ENCODE peak calls at places on chromosomes 4 and X, in nine cellular contexts. One of them, this sample, is unnamed.

GRCh38 chrX:53262918-53263394 is 18.4 kb downstream of the IQSEC2 start:
- DNase-seq in RWPE1: no peak
- DNase-seq in transverse colon: no peak
- DNase-seq in central memory CD4-positive, alpha-beta T cell: no peak
- DNase-seq in epithelial cell of proximal tubule: no peak
- DNase-seq in NCI-H1105: no peak
- DNase-seq in activated CD8-positive, alpha-beta T cell treated with anti-CD3 and anti-CD28 coated beads, Interleukin-2, amount 10 ng/mL, durations not matched to agents 7 days and 5 days: peak
- DNase-seq in RCC 7860: peak
- DNase-seq in omental fat pad: no peak
- DNase-seq in this sample: no peak

GRCh38 chr4:146654976-146655761 is 16.5 kb downstream of the POU4F2 start:
- DNase-seq in central memory CD4-positive, alpha-beta T cell: no peak
- DNase-seq in RCC 7860: no peak
- DNase-seq in RWPE1: no peak
- DNase-seq in epithelial cell of proximal tubule: no peak
- DNase-seq in omental fat pad: no peak
- DNase-seq in transverse colon: no peak
- DNase-seq in NCI-H1105: no peak
- DNase-seq in activated CD8-positive, alpha-beta T cell treated with anti-CD3 and anti-CD28 coated beads, Interleukin-2, amount 10 ng/mL, durations not matched to agents 7 days and 5 days: no peak
- DNase-seq in this sample: peak

GRCh38 chrX:120380699-120381098 is 18.8 kb downstream of the ATP1B4 start:
- DNase-seq in RWPE1: peak
- DNase-seq in RCC 7860: peak
- DNase-seq in epithelial cell of proximal tubule: no peak
- DNase-seq in omental fat pad: no peak
- DNase-seq in transverse colon: no peak
- DNase-seq in NCI-H1105: no peak
- DNase-seq in central memory CD4-positive, alpha-beta T cell: peak
- DNase-seq in activated CD8-positive, alpha-beta T cell treated with anti-CD3 and anti-CD28 coated beads, Interleukin-2, amount 10 ng/mL, durations not matched to agents 7 days and 5 days: peak
- DNase-seq in this sample: peak

GRCh38 chrX:29762006-29762405 is 453.4 kb upstream of the MAGEB2 start:
- DNase-seq in NCI-H1105: no peak
- DNase-seq in transverse colon: no peak
- DNase-seq in epithelial cell of proximal tubule: no peak
- DNase-seq in RWPE1: no peak
- DNase-seq in activated CD8-positive, alpha-beta T cell treated with anti-CD3 and anti-CD28 coated beads, Interleukin-2, amount 10 ng/mL, durations not matched to agents 7 days and 5 days: no peak
- DNase-seq in central memory CD4-positive, alpha-beta T cell: no peak
- DNase-seq in RCC 7860: no peak
- DNase-seq in omental fat pad: no peak
- DNase-seq in this sample: no peak

GRCh38 chrX:10158279-10158939 is 1.6 kb downstream of the CLCN4 start:
- DNase-seq in NCI-H1105: peak
- DNase-seq in transverse colon: no peak
- DNase-seq in omental fat pad: no peak
- DNase-seq in epithelial cell of proximal tubule: no peak
- DNase-seq in RWPE1: no peak
- DNase-seq in central memory CD4-positive, alpha-beta T cell: no peak
- DNase-seq in activated CD8-positive, alpha-beta T cell treated with anti-CD3 and anti-CD28 coated beads, Interleukin-2, amount 10 ng/mL, durations not matched to agents 7 days and 5 days: no peak
- DNase-seq in RCC 7860: no peak
- DNase-seq in this sample: peak

GRCh38 chr4:141788169-141788915 is 152.0 kb downstream of the IL15 start:
- DNase-seq in RCC 7860: no peak
- DNase-seq in RWPE1: no peak
- DNase-seq in epithelial cell of proximal tubule: no peak
- DNase-seq in omental fat pad: no peak
- DNase-seq in transverse colon: no peak
- DNase-seq in activated CD8-positive, alpha-beta T cell treated with anti-CD3 and anti-CD28 coated beads, Interleukin-2, amount 10 ng/mL, durations not matched to agents 7 days and 5 days: no peak
- DNase-seq in central memory CD4-positive, alpha-beta T cell: no peak
- DNase-seq in NCI-H1105: no peak
- DNase-seq in this sample: no peak

GRCh38 chrX:96764864-96765263 is 80.2 kb downstream of the DIAPH2 start:
- DNase-seq in NCI-H1105: no peak
- DNase-seq in activated CD8-positive, alpha-beta T cell treated with anti-CD3 and anti-CD28 coated beads, Interleukin-2, amount 10 ng/mL, durations not matched to agents 7 days and 5 days: no peak
- DNase-seq in central memory CD4-positive, alpha-beta T cell: no peak
- DNase-seq in transverse colon: no peak
- DNase-seq in omental fat pad: no peak
- DNase-seq in epithelial cell of proximal tubule: no peak
- DNase-seq in RWPE1: no peak
- DNase-seq in RCC 7860: no peak
- DNase-seq in this sample: no peak

GRCh38 chr4:41757521-41758156 is 9.1 kb upstream of the PHOX2B start:
- DNase-seq in omental fat pad: no peak
- DNase-seq in activated CD8-positive, alpha-beta T cell treated with anti-CD3 and anti-CD28 coated beads, Interleukin-2, amount 10 ng/mL, durations not matched to agents 7 days and 5 days: no peak
- DNase-seq in epithelial cell of proximal tubule: no peak
- DNase-seq in NCI-H1105: no peak
- DNase-seq in transverse colon: no peak
- DNase-seq in RWPE1: no peak
- DNase-seq in central memory CD4-positive, alpha-beta T cell: no peak
- DNase-seq in RCC 7860: no peak
- DNase-seq in this sample: no peak

GRCh38 chr4:7968262-7968896 is 28.7 kb upstream of the AFAP1 start:
- DNase-seq in RCC 7860: no peak
- DNase-seq in activated CD8-positive, alpha-beta T cell treated with anti-CD3 and anti-CD28 coated beads, Interleukin-2, amount 10 ng/mL, durations not matched to agents 7 days and 5 days: no peak
- DNase-seq in NCI-H1105: no peak
- DNase-seq in epithelial cell of proximal tubule: no peak
- DNase-seq in central memory CD4-positive, alpha-beta T cell: no peak
- DNase-seq in transverse colon: no peak
- DNase-seq in omental fat pad: no peak
- DNase-seq in RWPE1: no peak
- DNase-seq in this sample: no peak

GRCh38 chrX:67780694-67781109 is 236.9 kb downstream of the AR start:
- DNase-seq in RCC 7860: peak
- DNase-seq in epithelial cell of proximal tubule: peak
- DNase-seq in RWPE1: peak
- DNase-seq in central memory CD4-positive, alpha-beta T cell: no peak
- DNase-seq in activated CD8-positive, alpha-beta T cell treated with anti-CD3 and anti-CD28 coated beads, Interleukin-2, amount 10 ng/mL, durations not matched to agents 7 days and 5 days: no peak
- DNase-seq in NCI-H1105: no peak
- DNase-seq in omental fat pad: peak
- DNase-seq in transverse colon: peak
- DNase-seq in this sample: peak

GRCh38 chr4:142238589-142238988 is 602.2 kb downstream of the IL15 start:
- DNase-seq in NCI-H1105: no peak
- DNase-seq in RWPE1: no peak
- DNase-seq in RCC 7860: no peak
- DNase-seq in central memory CD4-positive, alpha-beta T cell: no peak
- DNase-seq in transverse colon: no peak
- DNase-seq in activated CD8-positive, alpha-beta T cell treated with anti-CD3 and anti-CD28 coated beads, Interleukin-2, amount 10 ng/mL, durations not matched to agents 7 days and 5 days: no peak
- DNase-seq in epithelial cell of proximal tubule: no peak
- DNase-seq in omental fat pad: no peak
- DNase-seq in this sample: no peak

GRCh38 chr4:128332086-128332485 is 44.5 kb upstream of the PGRMC2 start:
- DNase-seq in transverse colon: no peak
- DNase-seq in RWPE1: no peak
- DNase-seq in omental fat pad: no peak
- DNase-seq in central memory CD4-positive, alpha-beta T cell: no peak
- DNase-seq in epithelial cell of proximal tubule: no peak
- DNase-seq in NCI-H1105: no peak
- DNase-seq in RCC 7860: no peak
- DNase-seq in activated CD8-positive, alpha-beta T cell treated with anti-CD3 and anti-CD28 coated beads, Interleukin-2, amount 10 ng/mL, durations not matched to agents 7 days and 5 days: no peak
- DNase-seq in this sample: no peak

GRCh38 chr4:52889778-52890400 is 27.8 kb downstream of the RASL11B start:
- DNase-seq in RCC 7860: no peak
- DNase-seq in NCI-H1105: no peak
- DNase-seq in activated CD8-positive, alpha-beta T cell treated with anti-CD3 and anti-CD28 coated beads, Interleukin-2, amount 10 ng/mL, durations not matched to agents 7 days and 5 days: no peak
- DNase-seq in epithelial cell of proximal tubule: no peak
- DNase-seq in omental fat pad: no peak
- DNase-seq in transverse colon: no peak
- DNase-seq in central memory CD4-positive, alpha-beta T cell: no peak
- DNase-seq in RWPE1: no peak
- DNase-seq in this sample: no peak

GRCh38 chr4:129353490-129353889 is 257.5 kb downstream of the C4orf33 start:
- DNase-seq in RWPE1: no peak
- DNase-seq in transverse colon: no peak
- DNase-seq in epithelial cell of proximal tubule: no peak
- DNase-seq in RCC 7860: no peak
- DNase-seq in activated CD8-positive, alpha-beta T cell treated with anti-CD3 and anti-CD28 coated beads, Interleukin-2, amount 10 ng/mL, durations not matched to agents 7 days and 5 days: no peak
- DNase-seq in NCI-H1105: no peak
- DNase-seq in central memory CD4-positive, alpha-beta T cell: no peak
- DNase-seq in omental fat pad: no peak
- DNase-seq in this sample: no peak

GRCh38 chr4:145951931-145952330 is 13.3 kb upstream of the ZNF827 start:
- DNase-seq in RCC 7860: no peak
- DNase-seq in omental fat pad: no peak
- DNase-seq in RWPE1: no peak
- DNase-seq in epithelial cell of proximal tubule: no peak
- DNase-seq in NCI-H1105: no peak
- DNase-seq in transverse colon: no peak
- DNase-seq in activated CD8-positive, alpha-beta T cell treated with anti-CD3 and anti-CD28 coated beads, Interleukin-2, amount 10 ng/mL, durations not matched to agents 7 days and 5 days: no peak
- DNase-seq in central memory CD4-positive, alpha-beta T cell: no peak
- DNase-seq in this sample: no peak

GRCh38 chr4:30495261-30496050 is 224.7 kb upstream of the PCDH7 start:
- DNase-seq in RWPE1: no peak
- DNase-seq in activated CD8-positive, alpha-beta T cell treated with anti-CD3 and anti-CD28 coated beads, Interleukin-2, amount 10 ng/mL, durations not matched to agents 7 days and 5 days: no peak
- DNase-seq in epithelial cell of proximal tubule: no peak
- DNase-seq in transverse colon: no peak
- DNase-seq in RCC 7860: no peak
- DNase-seq in omental fat pad: no peak
- DNase-seq in NCI-H1105: no peak
- DNase-seq in central memory CD4-positive, alpha-beta T cell: no peak
- DNase-seq in this sample: peak

GRCh38 chr4:2256156-2256731 is 5.7 kb downstream of the MXD4 start:
- DNase-seq in RWPE1: no peak
- DNase-seq in omental fat pad: peak
- DNase-seq in activated CD8-positive, alpha-beta T cell treated with anti-CD3 and anti-CD28 coated beads, Interleukin-2, amount 10 ng/mL, durations not matched to agents 7 days and 5 days: no peak
- DNase-seq in RCC 7860: no peak
- DNase-seq in transverse colon: peak
- DNase-seq in NCI-H1105: no peak
- DNase-seq in central memory CD4-positive, alpha-beta T cell: no peak
- DNase-seq in epithelial cell of proximal tubule: no peak
- DNase-seq in this sample: no peak

GRCh38 chr4:16705341-16705740 is 193.1 kb downstream of the LDB2 start:
- DNase-seq in NCI-H1105: no peak
- DNase-seq in RCC 7860: no peak
- DNase-seq in epithelial cell of proximal tubule: no peak
- DNase-seq in transverse colon: no peak
- DNase-seq in central memory CD4-positive, alpha-beta T cell: no peak
- DNase-seq in RWPE1: no peak
- DNase-seq in omental fat pad: no peak
- DNase-seq in activated CD8-positive, alpha-beta T cell treated with anti-CD3 and anti-CD28 coated beads, Interleukin-2, amount 10 ng/mL, durations not matched to agents 7 days and 5 days: no peak
- DNase-seq in this sample: no peak

GRCh38 chr4:175705407-175705806 is 106.7 kb downstream of the GPM6A start:
- DNase-seq in central memory CD4-positive, alpha-beta T cell: no peak
- DNase-seq in epithelial cell of proximal tubule: no peak
- DNase-seq in activated CD8-positive, alpha-beta T cell treated with anti-CD3 and anti-CD28 coated beads, Interleukin-2, amount 10 ng/mL, durations not matched to agents 7 days and 5 days: no peak
- DNase-seq in NCI-H1105: peak
- DNase-seq in RCC 7860: no peak
- DNase-seq in RWPE1: no peak
- DNase-seq in omental fat pad: no peak
- DNase-seq in transverse colon: no peak
- DNase-seq in this sample: no peak

GRCh38 chr4:158782539-158783360 is 13.9 kb downstream of the FNIP2 start:
- DNase-seq in RCC 7860: no peak
- DNase-seq in activated CD8-positive, alpha-beta T cell treated with anti-CD3 and anti-CD28 coated beads, Interleukin-2, amount 10 ng/mL, durations not matched to agents 7 days and 5 days: no peak
- DNase-seq in NCI-H1105: no peak
- DNase-seq in omental fat pad: no peak
- DNase-seq in RWPE1: no peak
- DNase-seq in central memory CD4-positive, alpha-beta T cell: no peak
- DNase-seq in transverse colon: no peak
- DNase-seq in epithelial cell of proximal tubule: no peak
- DNase-seq in this sample: peak

GRCh38 chrX:72297953-72298730 is 7.6 kb downstream of the CITED1 start:
- DNase-seq in activated CD8-positive, alpha-beta T cell treated with anti-CD3 and anti-CD28 coated beads, Interleukin-2, amount 10 ng/mL, durations not matched to agents 7 days and 5 days: no peak
- DNase-seq in transverse colon: no peak
- DNase-seq in epithelial cell of proximal tubule: no peak
- DNase-seq in RWPE1: no peak
- DNase-seq in central memory CD4-positive, alpha-beta T cell: no peak
- DNase-seq in RCC 7860: no peak
- DNase-seq in omental fat pad: no peak
- DNase-seq in NCI-H1105: no peak
- DNase-seq in this sample: peak

GRCh38 chr4:8228319-8229250 is 29.5 kb downstream of the SH3TC1 start:
- DNase-seq in NCI-H1105: no peak
- DNase-seq in transverse colon: peak
- DNase-seq in RCC 7860: peak
- DNase-seq in RWPE1: peak
- DNase-seq in central memory CD4-positive, alpha-beta T cell: peak
- DNase-seq in activated CD8-positive, alpha-beta T cell treated with anti-CD3 and anti-CD28 coated beads, Interleukin-2, amount 10 ng/mL, durations not matched to agents 7 days and 5 days: peak
- DNase-seq in epithelial cell of proximal tubule: peak
- DNase-seq in omental fat pad: peak
- DNase-seq in this sample: peak

GRCh38 chr4:125352521-125352920 is 37.8 kb downstream of the FAT4 start:
- DNase-seq in RCC 7860: no peak
- DNase-seq in epithelial cell of proximal tubule: no peak
- DNase-seq in activated CD8-positive, alpha-beta T cell treated with anti-CD3 and anti-CD28 coated beads, Interleukin-2, amount 10 ng/mL, durations not matched to agents 7 days and 5 days: no peak
- DNase-seq in omental fat pad: no peak
- DNase-seq in NCI-H1105: no peak
- DNase-seq in central memory CD4-positive, alpha-beta T cell: no peak
- DNase-seq in RWPE1: no peak
- DNase-seq in transverse colon: no peak
- DNase-seq in this sample: no peak

GRCh38 chr4:183320211-183321068 is at the start of gene CLDN22:
- DNase-seq in RCC 7860: no peak
- DNase-seq in omental fat pad: no peak
- DNase-seq in activated CD8-positive, alpha-beta T cell treated with anti-CD3 and anti-CD28 coated beads, Interleukin-2, amount 10 ng/mL, durations not matched to agents 7 days and 5 days: no peak
- DNase-seq in NCI-H1105: no peak
- DNase-seq in epithelial cell of proximal tubule: no peak
- DNase-seq in central memory CD4-positive, alpha-beta T cell: no peak
- DNase-seq in transverse colon: no peak
- DNase-seq in RWPE1: no peak
- DNase-seq in this sample: no peak

GRCh38 chr4:76811604-76812412 is 86.1 kb downstream of the SOWAHB start:
- DNase-seq in central memory CD4-positive, alpha-beta T cell: no peak
- DNase-seq in transverse colon: no peak
- DNase-seq in activated CD8-positive, alpha-beta T cell treated with anti-CD3 and anti-CD28 coated beads, Interleukin-2, amount 10 ng/mL, durations not matched to agents 7 days and 5 days: no peak
- DNase-seq in epithelial cell of proximal tubule: no peak
- DNase-seq in NCI-H1105: no peak
- DNase-seq in omental fat pad: no peak
- DNase-seq in RWPE1: no peak
- DNase-seq in RCC 7860: no peak
- DNase-seq in this sample: no peak

GRCh38 chr4:147138171-147138570 is 192.5 kb upstream of the TTC29 start:
- DNase-seq in transverse colon: no peak
- DNase-seq in activated CD8-positive, alpha-beta T cell treated with anti-CD3 and anti-CD28 coated beads, Interleukin-2, amount 10 ng/mL, durations not matched to agents 7 days and 5 days: no peak
- DNase-seq in epithelial cell of proximal tubule: no peak
- DNase-seq in omental fat pad: no peak
- DNase-seq in central memory CD4-positive, alpha-beta T cell: no peak
- DNase-seq in NCI-H1105: no peak
- DNase-seq in RWPE1: no peak
- DNase-seq in RCC 7860: no peak
- DNase-seq in this sample: no peak

GRCh38 chr4:39541987-39542632 is 14.9 kb upstream of the UGDH start:
- DNase-seq in omental fat pad: no peak
- DNase-seq in RWPE1: no peak
- DNase-seq in transverse colon: no peak
- DNase-seq in epithelial cell of proximal tubule: no peak
- DNase-seq in activated CD8-positive, alpha-beta T cell treated with anti-CD3 and anti-CD28 coated beads, Interleukin-2, amount 10 ng/mL, durations not matched to agents 7 days and 5 days: no peak
- DNase-seq in RCC 7860: peak
- DNase-seq in central memory CD4-positive, alpha-beta T cell: no peak
- DNase-seq in NCI-H1105: no peak
- DNase-seq in this sample: no peak

GRCh38 chr4:85761803-85762202 is 286.9 kb downstream of the ARHGAP24 start:
- DNase-seq in central memory CD4-positive, alpha-beta T cell: no peak
- DNase-seq in transverse colon: peak
- DNase-seq in NCI-H1105: no peak
- DNase-seq in omental fat pad: no peak
- DNase-seq in activated CD8-positive, alpha-beta T cell treated with anti-CD3 and anti-CD28 coated beads, Interleukin-2, amount 10 ng/mL, durations not matched to agents 7 days and 5 days: no peak
- DNase-seq in RCC 7860: no peak
- DNase-seq in RWPE1: no peak
- DNase-seq in epithelial cell of proximal tubule: no peak
- DNase-seq in this sample: no peak

GRCh38 chr4:26420438-26420837 is 69.8 kb downstream of the CCKAR start:
- DNase-seq in RWPE1: no peak
- DNase-seq in RCC 7860: no peak
- DNase-seq in NCI-H1105: no peak
- DNase-seq in omental fat pad: no peak
- DNase-seq in activated CD8-positive, alpha-beta T cell treated with anti-CD3 and anti-CD28 coated beads, Interleukin-2, amount 10 ng/mL, durations not matched to agents 7 days and 5 days: no peak
- DNase-seq in central memory CD4-positive, alpha-beta T cell: no peak
- DNase-seq in transverse colon: no peak
- DNase-seq in epithelial cell of proximal tubule: no peak
- DNase-seq in this sample: no peak

GRCh38 chrX:25034889-25035288 is 19.1 kb upstream of the ARX start:
- DNase-seq in NCI-H1105: no peak
- DNase-seq in transverse colon: no peak
- DNase-seq in epithelial cell of proximal tubule: no peak
- DNase-seq in RCC 7860: peak
- DNase-seq in RWPE1: no peak
- DNase-seq in omental fat pad: no peak
- DNase-seq in central memory CD4-positive, alpha-beta T cell: no peak
- DNase-seq in activated CD8-positive, alpha-beta T cell treated with anti-CD3 and anti-CD28 coated beads, Interleukin-2, amount 10 ng/mL, durations not matched to agents 7 days and 5 days: no peak
- DNase-seq in this sample: peak

GRCh38 chrX:70087857-70088256 is 25.6 kb downstream of the OTUD6A start:
- DNase-seq in central memory CD4-positive, alpha-beta T cell: no peak
- DNase-seq in activated CD8-positive, alpha-beta T cell treated with anti-CD3 and anti-CD28 coated beads, Interleukin-2, amount 10 ng/mL, durations not matched to agents 7 days and 5 days: no peak
- DNase-seq in RCC 7860: no peak
- DNase-seq in NCI-H1105: no peak
- DNase-seq in epithelial cell of proximal tubule: no peak
- DNase-seq in RWPE1: no peak
- DNase-seq in omental fat pad: no peak
- DNase-seq in transverse colon: no peak
- DNase-seq in this sample: peak

This sample was measured in NCI-H82.